ENCODE peak calls at places on chromosomes 2 and 18, in six cellular contexts. O is NCI-H1092 treated with DMSO at 0.1 percent for 48 hours; Z is MCF 10A; X is activated T-cell treated with anti-CD3 and anti-CD28 coated beads for 1 hour; T is glomerular endothelial cell; M is stimulated activated CD4-positive, alpha-beta T cell treated with anti-CD3 and anti-CD28 coated beads, Interleukin-1b, Interleukin-23, amount 100 ng/mL, for 24 hours. K is an unnamed sample.

GRCh38 chr18:32019251-32019943 is 772 bp downstream of the RNF125 start:
- DNase-seq in O (peak; percentile 42), Z (peak; percentile 51), X (peak; percentile 33), T (no peak), M (peak; percentile 30), K (peak; percentile 14)

GRCh38 chr2:225841314-225841713 is 441.8 kb downstream of the NYAP2 start:
- DNase-seq in O (no peak), Z (peak; percentile 51), X (no peak), T (no peak), M (no peak), K (no peak)

GRCh38 chr2:102442967-102443828 is 20.2 kb downstream of the IL18RAP start:
- DNase-seq in O (no peak), Z (peak; percentile 48), X (peak; percentile 6), T (no peak), M (no peak), K (peak; percentile 45)

GRCh38 chr18:28884304-28884703 is 707.4 kb upstream of the CDH2 start:
- DNase-seq in O (no peak), Z (peak; percentile 3), X (no peak), T (no peak), M (no peak), K (no peak)

GRCh38 chr2:230998882-230999281 is 3.0 kb downstream of the SPATA3 start:
- DNase-seq in O (no peak), Z (no peak), X (no peak), T (no peak), M (no peak), K (no peak)

GRCh38 chr2:155525194-155525593 is 807.3 kb downstream of the NR4A2 start:
- DNase-seq in O (peak; percentile 0), Z (peak; percentile 6), X (no peak), T (no peak), M (no peak), K (no peak)

GRCh38 chr2:220670461-220670979 is 901.6 kb downstream of the EPHA4 start:
- DNase-seq in O (peak; percentile 48), Z (no peak), X (no peak), T (no peak), M (no peak), K (peak; percentile 44)

GRCh38 chr2:133641497-133641896 is 73.2 kb upstream of the NCKAP5 start:
- DNase-seq in O (no peak), Z (peak; percentile 4), X (no peak), T (no peak), M (no peak), K (peak; percentile 66)

GRCh38 chr2:202115385-202116060 is 42.5 kb downstream of the KIAA2012 start:
- DNase-seq in O (no peak), Z (peak; percentile 53), X (no peak), T (no peak), M (no peak), K (peak; percentile 78)

GRCh38 chr2:53994735-53995538 is 24.1 kb upstream of the PSME4 start:
- DNase-seq in O (no peak), Z (no peak), X (no peak), T (no peak), M (no peak), K (no peak)

GRCh38 chr18:44741070-44741469 is 60.4 kb downstream of the SETBP1 start:
- DNase-seq in O (peak; percentile 76), Z (no peak), X (no peak), T (no peak), M (no peak), K (no peak)

GRCh38 chr2:126839711-126840110 is 59.0 kb upstream of the TEX51 start:
- DNase-seq in O (no peak), Z (peak; percentile 4), X (no peak), T (no peak), M (no peak), K (peak; percentile 1)

GRCh38 chr2:39469807-39470206 is 32.7 kb upstream of the MAP4K3 start:
- DNase-seq in O (no peak), Z (peak; percentile 40), X (no peak), T (no peak), M (no peak), K (peak; percentile 69)

GRCh38 chr2:120204022-120204405 is 19.2 kb downstream of the TMEM185B start:
- DNase-seq in O (no peak), Z (no peak), X (no peak), T (no peak), M (no peak), K (no peak)

GRCh38 chr18:48264508-48264907 is 144.7 kb downstream of the ZBTB7C start:
- DNase-seq in O (no peak), Z (peak; percentile 8), X (no peak), T (no peak), M (no peak), K (peak; percentile 63)

GRCh38 chr2:102005989-102006885 is 14.5 kb downstream of the IL1R2 start:
- DNase-seq in O (no peak), Z (peak; percentile 71), X (no peak), T (peak; percentile 33), M (no peak), K (peak; percentile 49)

GRCh38 chr2:18835787-18836186 is 246.4 kb upstream of the NT5C1B start:
- DNase-seq in O (no peak), Z (no peak), X (no peak), T (no peak), M (no peak), K (no peak)

GRCh38 chr2:144362401-144362800 is 157.5 kb downstream of the ZEB2 start:
- DNase-seq in O (no peak), Z (peak; percentile 18), X (no peak), T (no peak), M (no peak), K (no peak)

GRCh38 chr2:142944721-142945120 is 67.3 kb downstream of the KYNU start:
- DNase-seq in O (no peak), Z (no peak), X (no peak), T (no peak), M (no peak), K (no peak)

K was measured in renal cortical epithelial cell.